ENCODE peak calls at places on chromosomes 4 and X, in eight cellular contexts. E is CD8-positive, alpha-beta memory T cell; H is HT-29; M is Right ventricle myocardium superior; U is AG08395; K is AG09309; I is neural progenitor cell; W is T follicular helper cell. P is an unnamed sample.

GRCh38 chr4:24328300-24328699 is 256.1 kb downstream of the DHX15 start:
- DNase-seq in E (no peak), H (no peak), M (no peak), U (no peak), K (no peak), I (no peak), W (no peak), P (peak; percentile 50)

GRCh38 chrX:153525451-153525850 is 8.0 kb downstream of the ATP2B3 start:
- DNase-seq in E (no peak), H (no peak), M (no peak), U (no peak), K (no peak), I (no peak), W (no peak), P (no peak)

GRCh38 chr4:177117256-177117655 is 192.4 kb upstream of the NEIL3 start:
- DNase-seq in E (no peak), H (no peak), M (no peak), U (no peak), K (no peak), I (peak; percentile 62), W (no peak), P (peak; percentile 54)

GRCh38 chr4:150713251-150713650 is 131.3 kb downstream of the MAB21L2 start:
- DNase-seq in E (no peak), H (no peak), M (no peak), U (no peak), K (no peak), I (no peak), W (no peak), P (no peak)

GRCh38 chrX:56308726-56309125 is 76.6 kb downstream of the KLF8 start:
- DNase-seq in E (no peak), H (no peak), M (no peak), U (no peak), K (no peak), I (no peak), W (no peak), P (no peak)

GRCh38 chr4:97656034-97656720 is 487.1 kb downstream of the STPG2 start:
- DNase-seq in E (no peak), H (no peak), M (no peak), U (no peak), K (no peak), I (no peak), W (no peak), P (no peak)

GRCh38 chr4:8197521-8197920 is 1.6 kb upstream of the SH3TC1 start:
- DNase-seq in E (no peak), H (no peak), M (no peak), U (no peak), K (no peak), I (no peak), W (no peak), P (no peak)

GRCh38 chr4:155819066-155819465 is 47.0 kb downstream of the ASIC5 start:
- DNase-seq in E (no peak), H (no peak), M (no peak), U (no peak), K (no peak), I (no peak), W (no peak), P (no peak)

GRCh38 chrX:45009371-45010000 is 136.5 kb downstream of the KDM6A start:
- DNase-seq in E (no peak), H (no peak), M (no peak), U (peak; percentile 21), K (no peak), I (no peak), W (no peak), P (no peak)

GRCh38 chrX:3141031-3141430 is 99.8 kb downstream of the ARSF start:
- DNase-seq in E (no peak), H (no peak), M (no peak), U (peak; percentile 26), K (no peak), I (no peak), W (no peak), P (no peak)

GRCh38 chr4:52704133-52704532 is 45.0 kb upstream of the USP46 start:
- DNase-seq in E (no peak), H (no peak), M (no peak), U (peak; percentile 13), K (no peak), I (no peak), W (no peak), P (no peak)

GRCh38 chrX:102835504-102836146 is 101.4 kb upstream of the RAB40AL start:
- DNase-seq in E (no peak), H (peak; percentile 41), M (no peak), U (peak; percentile 26), K (no peak), I (peak; percentile 19), W (no peak), P (no peak)

GRCh38 chr4:177047851-177048174 is 255.1 kb upstream of the VEGFC start:
- DNase-seq in E (no peak), H (no peak), M (no peak), U (peak; percentile 4), K (peak; percentile 16), I (no peak), W (no peak), P (no peak)

GRCh38 chr4:113474017-113474416 is 287.5 kb downstream of the CAMK2D start:
- DNase-seq in E (no peak), H (no peak), M (no peak), U (peak; percentile 67), K (peak; percentile 81), I (no peak), W (no peak), P (no peak)

GRCh38 chr4:80015407-80016189 is 57.4 kb downstream of the ANTXR2 start:
- DNase-seq in E (no peak), H (no peak), M (no peak), U (no peak), K (no peak), I (no peak), W (no peak), P (no peak)

GRCh38 chr4:68011684-68012083 is 48.4 kb upstream of the TMPRSS11A start:
- DNase-seq in E (no peak), H (no peak), M (no peak), U (no peak), K (no peak), I (no peak), W (no peak), P (no peak)

GRCh38 chrX:151737494-151737893 is 2.9 kb downstream of the CNGA2 start:
- DNase-seq in E (no peak), H (no peak), M (no peak), U (no peak), K (no peak), I (no peak), W (no peak), P (no peak)

GRCh38 chr4:84531689-84532088 is 32.6 kb upstream of the NKX6-1 start:
- DNase-seq in E (no peak), H (no peak), M (no peak), U (no peak), K (no peak), I (peak; percentile 30), W (no peak), P (no peak)

GRCh38 chrX:133307637-133308485 is 89.7 kb upstream of the TFDP3 start:
- DNase-seq in E (no peak), H (no peak), M (peak; percentile 68), U (no peak), K (no peak), I (peak; percentile 92), W (no peak), P (peak; percentile 40)

GRCh38 chr4:128275351-128275750 is 12.3 kb downstream of the PGRMC2 start:
- DNase-seq in E (no peak), H (no peak), M (no peak), U (peak; percentile 23), K (no peak), I (no peak), W (no peak), P (no peak)

GRCh38 chr4:20761382-20761781 is 61.1 kb downstream of the PACRGL start:
- DNase-seq in E (no peak), H (no peak), M (no peak), U (no peak), K (no peak), I (no peak), W (no peak), P (no peak)

GRCh38 chrX:56802428-56802827 is 73.4 kb downstream of the NBDY start:
- DNase-seq in E (no peak), H (no peak), M (no peak), U (no peak), K (no peak), I (no peak), W (no peak), P (no peak)

GRCh38 chr4:54228563-54229501 is at the start of gene PDGFRA:
- DNase-seq in E (no peak), H (no peak), M (peak; percentile 78), U (peak; percentile 78), K (peak; percentile 91), I (peak; percentile 45), W (no peak), P (peak; percentile 23)

GRCh38 chr4:146585761-146586333 is 52.8 kb upstream of the POU4F2 start:
- DNase-seq in E (no peak), H (no peak), M (no peak), U (peak; percentile 68), K (peak; percentile 59), I (no peak), W (no peak), P (no peak)